ENCODE peak calls at places on chromosomes 5 and 9, in eight cellular contexts. U is GM12892, F is uterus, P is adrenal gland, C is heart left ventricle, N is IMR-90, M is lower leg skin, G is HCT116. T is an unnamed sample.

GRCh38 chr5:98631311-98632054 is 142.0 kb upstream of the RGMB start:
- DNase-seq in N (peak), G (no peak), M (no peak), C (no peak), U (no peak), F (no peak), P (no peak), T (no peak)

GRCh38 chr5:157167219-157167621 is 1.2 kb upstream of the GARIN3 start:
- DNase-seq in G (no peak), M (no peak), U (no peak), N (peak), P (no peak), F (no peak), C (no peak), T (no peak)

GRCh38 chr5:91301459-91301858 is 81.7 kb downstream of the ARRDC3 start:
- DNase-seq in C (no peak), F (no peak), P (no peak), G (no peak), U (no peak), N (peak), M (no peak), T (no peak)

GRCh38 chr5:134111741-134112647 is 2.5 kb upstream of the TCF7 start:
- DNase-seq in N (peak), C (no peak), U (no peak), G (no peak), P (no peak), M (no peak), F (no peak), T (no peak)

GRCh38 chr9:21974542-21975409 is 19.4 kb downstream of the CDKN2A start:
- DNase-seq in N (peak), C (no peak), M (peak), G (peak), P (peak), F (no peak), U (no peak), T (no peak)

GRCh38 chr5:4230905-4231561 is 635.4 kb downstream of the IRX1 start:
- DNase-seq in N (no peak), G (no peak), C (no peak), P (no peak), F (no peak), U (no peak), M (no peak), T (no peak)

GRCh38 chr9:125960631-125961030 is 213.5 kb downstream of the PBX3 start:
- DNase-seq in F (no peak), U (no peak), C (no peak), N (no peak), M (no peak), G (no peak), P (no peak), T (no peak)

GRCh38 chr9:34501889-34502425 is 20.8 kb downstream of the ENHO start:
- DNase-seq in M (no peak), N (peak), F (peak), U (no peak), P (no peak), G (no peak), C (no peak), T (peak)

GRCh38 chr9:76655970-76656369 is 108.3 kb upstream of the PCA3 start:
- DNase-seq in U (no peak), P (no peak), C (no peak), M (no peak), N (no peak), F (no peak), G (no peak), T (no peak)

GRCh38 chr9:94086468-94086867 is 2.2 kb downstream of the PTPDC1 start:
- DNase-seq in P (no peak), G (peak), C (no peak), M (no peak), N (peak), U (no peak), F (no peak), T (no peak)

GRCh38 chr9:106890621-106891020 is 27.7 kb downstream of the ZNF462 start:
- DNase-seq in M (no peak), U (no peak), F (no peak), P (no peak), N (no peak), G (no peak), C (no peak), T (no peak)

GRCh38 chr5:173786296-173787187 is 101.6 kb upstream of the CPEB4 start:
- DNase-seq in G (no peak), U (peak), P (no peak), M (no peak), F (no peak), N (no peak), C (no peak), T (no peak)

GRCh38 chr9:122382901-122383850 is 12.4 kb downstream of the PTGS1 start:
- DNase-seq in G (no peak), P (no peak), F (no peak), C (no peak), M (peak), N (peak), U (no peak), T (no peak)

GRCh38 chr9:121390372-121390771 is 20.3 kb upstream of the STOM start:
- DNase-seq in P (no peak), G (no peak), M (no peak), U (no peak), F (no peak), N (no peak), C (no peak), T (no peak)

GRCh38 chr5:45399041-45399440 is 297.1 kb downstream of the HCN1 start:
- DNase-seq in M (no peak), F (no peak), G (no peak), U (no peak), C (no peak), P (no peak), N (no peak), T (no peak)

GRCh38 chr5:176466245-176466871 is 18.2 kb downstream of the FAF2 start:
- DNase-seq in M (no peak), F (no peak), U (no peak), P (no peak), C (no peak), G (no peak), N (peak), T (no peak)

GRCh38 chr5:135016926-135017325 is 17.1 kb downstream of the PITX1 start:
- DNase-seq in F (peak), M (peak), G (no peak), P (no peak), N (no peak), U (no peak), C (peak), T (peak)

GRCh38 chr5:41835625-41836024 is 34.6 kb downstream of the OXCT1 start:
- DNase-seq in N (peak), G (peak), P (peak), F (peak), C (peak), M (peak), U (no peak), T (no peak)

GRCh38 chr9:87282477-87282991 is 215.1 kb upstream of the DAPK1 start:
- DNase-seq in F (no peak), U (no peak), G (no peak), C (no peak), M (no peak), P (no peak), N (no peak), T (no peak)

GRCh38 chr9:132411091-132411508 is 1.1 kb downstream of the CFAP77 start:
- DNase-seq in C (no peak), M (no peak), N (peak), F (peak), G (peak), P (no peak), U (peak), T (no peak)

GRCh38 chr5:131431794-131432193 is 167.9 kb downstream of the CDC42SE2 start:
- DNase-seq in U (no peak), F (no peak), N (no peak), G (no peak), P (no peak), M (no peak), C (no peak), T (no peak)

GRCh38 chr5:14428302-14429081 is 153.1 kb upstream of the OTULINL start:
- DNase-seq in U (no peak), F (no peak), C (no peak), N (peak), G (no peak), P (no peak), M (peak), T (no peak)

GRCh38 chr5:121967187-121967586 is 5.4 kb downstream of the SRFBP1 start:
- DNase-seq in P (no peak), M (no peak), N (peak), C (no peak), F (no peak), U (no peak), G (no peak), T (no peak)

GRCh38 chr5:41539454-41539853 is 29.1 kb upstream of the PLCXD3 start:
- DNase-seq in G (no peak), U (no peak), M (no peak), N (no peak), C (no peak), P (no peak), F (no peak), T (no peak)

GRCh38 chr5:109921735-109922395 is 232.1 kb downstream of the MAN2A1 start:
- DNase-seq in N (no peak), G (no peak), F (no peak), U (no peak), M (no peak), C (peak), P (no peak), T (no peak)

GRCh38 chr9:134967547-134967930 is 49.8 kb upstream of the FCN1 start:
- DNase-seq in P (no peak), C (no peak), U (no peak), F (no peak), N (peak), M (peak), G (no peak), T (peak)

GRCh38 chr9:80995759-80996158 is 693.6 kb downstream of the TLE1 start:
- DNase-seq in M (no peak), F (no peak), C (no peak), P (no peak), N (peak), U (no peak), G (no peak), T (no peak)

GRCh38 chr5:133232011-133232410 is 180.2 kb downstream of the HSPA4 start:
- DNase-seq in C (peak), F (no peak), P (no peak), G (no peak), U (no peak), M (peak), N (no peak), T (no peak)

GRCh38 chr5:86613459-86613858 is 4.3 kb upstream of the COX7C start:
- DNase-seq in M (no peak), C (no peak), U (no peak), G (no peak), P (no peak), N (peak), F (no peak), T (no peak)

GRCh38 chr5:31187591-31187990 is 5.9 kb upstream of the CDH6 start:
- DNase-seq in N (no peak), C (no peak), U (no peak), M (no peak), P (no peak), G (no peak), F (no peak), T (no peak)

GRCh38 chr5:54087436-54087835 is 222.9 kb downstream of the ARL15 start:
- DNase-seq in P (no peak), G (no peak), N (peak), M (no peak), F (no peak), C (no peak), U (no peak), T (no peak)

GRCh38 chr9:116475201-116475600 is 211.9 kb upstream of the TRIM32 start:
- DNase-seq in N (peak), P (no peak), F (no peak), U (no peak), C (no peak), G (no peak), M (no peak), T (no peak)

GRCh38 chr5:51829226-51829625 is 446.0 kb downstream of the ISL1 start:
- DNase-seq in C (no peak), F (no peak), G (no peak), N (no peak), P (no peak), M (no peak), U (no peak), T (no peak)

GRCh38 chr9:13939129-13939528 is 374.8 kb downstream of the NFIB start:
- DNase-seq in C (no peak), P (no peak), G (no peak), F (no peak), N (peak), M (no peak), U (no peak), T (no peak)

GRCh38 chr9:110337727-110338522 is at the start of gene TXNDC8:
- DNase-seq in U (no peak), G (no peak), F (no peak), M (no peak), P (no peak), N (peak), C (no peak), T (no peak)

GRCh38 chr9:127116946-127117345 is 5.5 kb downstream of the ANGPTL2 start:
- DNase-seq in G (no peak), N (peak), P (no peak), M (no peak), C (no peak), F (no peak), U (no peak), T (no peak)

GRCh38 chr5:151047814-151048425 is 27.5 kb downstream of the GPX3 start:
- DNase-seq in U (no peak), N (no peak), M (no peak), G (no peak), F (peak), P (no peak), C (peak), T (no peak)

GRCh38 chr5:149563461-149563860 is 12.2 kb upstream of the CSNK1A1 start:
- DNase-seq in F (no peak), M (no peak), N (peak), P (no peak), U (no peak), C (no peak), G (no peak), T (no peak)

GRCh38 chr5:20972419-20972925 is 984.5 kb upstream of the CDH18 start:
- DNase-seq in F (no peak), U (no peak), P (no peak), C (peak), N (peak), G (no peak), M (no peak), T (no peak)

GRCh38 chr5:103561670-103562069 is 919 bp downstream of the NUDT12 start:
- DNase-seq in F (no peak), U (no peak), P (no peak), N (no peak), M (no peak), C (no peak), G (no peak), T (no peak)

GRCh38 chr9:137302176-137303030 is at the start of gene NRARP:
- DNase-seq in G (peak), P (peak), C (peak), M (peak), F (peak), U (peak), N (peak), T (peak)
- TF ChIP-seq POLR2A in G (peak), P (peak), C (peak), M (no peak), F (peak), U (peak), N (peak), T (no peak)

DNA sequence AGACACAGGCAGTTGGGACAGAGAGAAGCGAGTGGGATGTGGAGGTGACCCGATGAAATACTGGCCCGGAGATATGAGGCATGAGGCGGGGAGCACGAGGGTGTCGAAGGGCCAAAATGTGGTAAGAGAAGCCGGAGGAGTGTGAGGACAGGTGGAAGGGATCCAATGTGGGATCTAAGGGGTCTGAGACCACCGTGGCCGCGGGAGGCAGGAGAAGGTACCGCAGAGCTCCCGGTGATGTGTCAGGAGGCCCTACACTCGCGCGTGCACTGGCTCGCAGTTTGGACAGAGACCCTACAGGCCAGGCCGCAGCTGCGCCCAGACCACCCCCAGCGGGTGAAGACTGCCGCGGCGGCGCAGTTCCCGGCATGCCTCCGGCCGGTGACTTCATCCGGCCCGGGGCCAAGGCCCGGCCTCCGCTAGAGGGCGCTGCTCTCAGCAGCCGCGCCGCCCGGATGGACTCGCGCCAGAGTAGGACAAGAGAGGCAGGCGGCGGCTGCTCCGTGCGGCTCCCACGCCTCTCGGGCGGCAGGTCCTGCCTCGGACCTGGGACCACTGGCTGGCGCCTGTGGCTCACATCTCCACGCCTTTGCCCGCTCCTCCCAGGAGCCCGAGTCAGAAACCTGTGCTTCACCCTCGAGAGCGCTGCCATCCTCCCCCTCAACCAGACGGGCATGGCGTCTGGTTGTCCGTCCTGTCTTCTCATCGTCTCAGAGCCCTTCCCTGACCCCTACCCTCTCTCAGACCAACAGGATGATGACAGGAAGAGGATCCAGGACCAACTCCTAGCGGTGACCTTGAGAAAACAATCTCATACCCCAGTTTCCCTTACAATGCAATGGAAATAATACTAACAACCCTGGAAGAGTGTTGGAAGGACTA is 35.4 kb upstream of the STING1 start:
- DNase-seq in G (peak), F (peak), P (peak), M (peak), U (peak), C (peak), N (peak), T (peak)
- TF ChIP-seq POLR2A in G (peak), F (peak), P (peak), M (no peak), U (peak), C (no peak), N (peak), T (peak)

GRCh38 chr9:118782790-118783463 is 586.3 kb downstream of the BRINP1 start:
- DNase-seq in C (no peak), G (no peak), M (no peak), F (no peak), P (no peak), U (no peak), N (no peak), T (no peak)
- TF ChIP-seq POLR2A in C (no peak), G (no peak), M (no peak), F (no peak), P (no peak), U (no peak), N (no peak), T (no peak)

GRCh38 chr5:72955768-72956323 is at the start of gene FCHO2:
- DNase-seq in G (peak), U (peak), C (peak), P (peak), N (peak), F (peak), M (peak), T (peak)
- TF ChIP-seq POLR2A in G (peak), U (no peak), C (no peak), P (no peak), N (peak), F (peak), M (no peak), T (peak)

DNA sequence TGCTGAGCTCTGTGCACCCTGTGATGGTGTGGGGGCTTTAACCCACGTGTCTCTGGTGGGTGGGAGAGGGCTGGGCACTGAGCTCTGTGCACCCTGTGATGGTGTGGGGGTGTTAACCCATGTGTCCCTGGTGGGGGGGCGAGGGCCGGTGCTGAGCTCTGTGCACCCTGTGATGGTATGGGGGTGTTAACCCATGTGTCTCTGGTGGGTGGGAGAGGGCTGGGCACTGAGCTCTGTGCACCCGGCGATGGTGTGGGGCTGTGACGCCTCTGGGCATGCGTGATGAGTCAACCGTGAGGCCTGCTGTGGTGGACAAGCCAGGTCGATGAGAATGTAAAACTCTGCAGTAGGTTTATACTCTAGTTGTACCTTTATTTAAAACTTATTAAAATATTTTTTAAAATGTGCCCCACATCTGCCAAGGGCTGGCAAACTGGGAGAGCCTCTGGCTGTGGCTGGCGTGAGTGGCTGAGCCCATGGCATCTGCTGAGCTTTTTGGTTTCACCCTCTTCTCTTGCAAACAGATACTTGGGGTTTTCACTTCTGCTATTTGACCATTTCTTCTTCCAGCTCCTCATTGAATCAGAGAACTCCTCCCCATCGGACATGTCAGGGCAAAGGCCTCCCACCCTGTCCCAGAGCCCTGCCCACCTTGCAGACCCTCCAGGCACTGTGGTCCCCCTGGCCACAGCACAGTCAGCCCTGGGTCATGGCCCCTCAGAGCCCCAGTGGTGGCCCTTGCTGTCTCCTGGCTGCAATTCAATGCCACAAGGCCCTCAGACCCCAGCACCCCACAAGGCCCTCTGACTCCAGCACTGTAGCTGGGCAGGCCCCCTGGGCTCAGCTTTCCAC is 18.5 kb upstream of the EXOC3 start:
- DNase-seq in C (peak), F (no peak), G (no peak), P (no peak), M (peak), N (peak), U (peak), T (no peak)
- TF ChIP-seq POLR2A in C (no peak), F (no peak), G (no peak), P (no peak), M (no peak), N (no peak), U (peak), T (no peak)

GRCh38 chr9:129624947-129625346 is 1.0 kb upstream of the NTMT1 start:
- DNase-seq in U (no peak), F (no peak), C (no peak), N (peak), P (no peak), M (no peak), G (no peak), T (no peak)
- TF ChIP-seq POLR2A in U (no peak), F (no peak), C (no peak), N (no peak), P (no peak), M (no peak), G (no peak), T (no peak)

GRCh38 chr9:137218754-137219271 is 3.2 kb downstream of the RNF208 start:
- DNase-seq in F (no peak), N (peak), G (no peak), P (peak), C (no peak), M (no peak), U (no peak), T (no peak)
- TF ChIP-seq POLR2A in F (no peak), N (no peak), G (no peak), P (no peak), C (no peak), M (no peak), U (no peak), T (no peak)

DNA sequence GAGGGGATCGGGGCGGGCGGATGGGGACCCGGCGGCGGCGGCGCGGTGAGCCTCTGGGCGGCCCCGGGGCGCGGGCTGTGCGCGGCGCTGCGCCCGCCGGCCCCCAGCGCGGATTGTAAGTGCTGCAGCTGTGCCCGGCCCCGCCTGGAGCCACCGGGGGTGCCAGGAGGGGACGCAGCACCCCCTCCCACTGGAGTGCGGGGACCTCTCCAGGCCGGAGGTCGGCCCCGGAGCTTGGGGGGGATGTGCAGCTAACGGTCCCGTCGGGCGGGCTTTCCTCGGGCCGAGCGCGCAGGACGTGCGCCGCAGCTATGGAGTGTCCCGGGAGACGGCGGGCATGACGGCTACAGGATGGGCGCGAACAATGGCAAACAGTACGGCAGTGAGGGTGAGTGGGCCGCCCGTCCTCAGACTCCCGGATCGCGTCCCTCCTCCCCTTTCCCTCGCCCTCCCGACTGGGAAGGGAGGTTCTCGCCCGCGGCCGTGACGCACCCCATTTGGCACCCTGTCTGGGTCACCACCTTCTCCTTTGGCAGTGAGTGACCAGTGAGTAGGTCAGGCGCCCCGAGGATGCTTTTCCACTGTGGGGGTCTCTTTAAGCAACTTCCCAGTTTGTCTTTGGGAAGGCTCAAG is 462 bp downstream of the FBXL7 start:
- DNase-seq in C (peak), G (no peak), U (no peak), P (peak), M (peak), N (peak), F (peak), T (no peak)
- TF ChIP-seq POLR2A in C (no peak), G (no peak), U (no peak), P (no peak), M (no peak), N (no peak), F (peak), T (no peak)

T was measured in breast epithelium.